ENCODE peak calls at places on chromosomes 16 and 17, in ten cellular contexts. W is fibroblast of the aortic adventitia, R is SK-N-SH, Z is GM20000, L is heart right ventricle, V is lower lobe of right lung, S is PC-9, D is HFF-Myc, F is AG09319, C is ovary. N is an unnamed sample.

GRCh38 chr16:17828012-17828411 is 357.3 kb upstream of the XYLT1 start:
- DNase-seq in Z (no peak), D (peak), C (no peak), V (no peak), S (no peak), L (no peak), W (peak), R (no peak), F (peak), N (no peak)

GRCh38 chr17:64393000-64393402 is 2.3 kb upstream of the PECAM1 start:
- DNase-seq in C (no peak), L (no peak), F (no peak), S (no peak), Z (no peak), W (no peak), D (no peak), R (no peak), V (no peak), N (no peak)

GRCh38 chr16:48503779-48504178 is 106.2 kb downstream of the N4BP1 start:
- DNase-seq in Z (no peak), V (no peak), R (peak), W (peak), S (no peak), F (peak), L (peak), C (peak), D (peak), N (peak)

GRCh38 chr17:70239391-70239826 is 70.1 kb downstream of the KCNJ2 start:
- DNase-seq in R (no peak), S (no peak), Z (no peak), W (no peak), V (no peak), D (no peak), F (no peak), C (no peak), L (no peak), N (no peak)

GRCh38 chr17:70327723-70328122 is 158.4 kb downstream of the KCNJ2 start:
- DNase-seq in V (no peak), W (no peak), L (no peak), R (no peak), S (no peak), F (no peak), D (no peak), Z (no peak), C (no peak), N (no peak)

GRCh38 chr16:539901-540530 is 12.5 kb downstream of the CAPN15 start:
- DNase-seq in S (no peak), D (no peak), W (peak), F (no peak), C (no peak), L (no peak), R (no peak), V (no peak), Z (no peak), N (peak)

GRCh38 chr16:66103245-66103644 is 263.2 kb upstream of the CDH5 start:
- DNase-seq in F (no peak), R (no peak), V (no peak), Z (no peak), W (peak), S (no peak), D (no peak), C (no peak), L (no peak), N (no peak)

GRCh38 chr17:15910791-15911190 is 34.1 kb upstream of the ADORA2B start:
- DNase-seq in W (no peak), Z (no peak), L (no peak), V (no peak), F (no peak), R (no peak), S (peak), C (no peak), D (no peak), N (no peak)

GRCh38 chr17:30958187-30958586 is 12.7 kb upstream of the RNF135 start:
- DNase-seq in W (no peak), V (peak), Z (no peak), F (no peak), D (no peak), S (no peak), C (no peak), R (no peak), L (no peak), N (no peak)

GRCh38 chr17:80034977-80035686 is 540 bp downstream of the TBC1D16 start:
- DNase-seq in Z (peak), V (peak), D (no peak), W (peak), C (peak), R (no peak), S (peak), L (peak), F (no peak), N (no peak)

GRCh38 chr17:49739662-49740271 is 24.2 kb downstream of the FAM117A start:
- DNase-seq in C (peak), D (no peak), V (peak), L (peak), W (no peak), Z (peak), F (no peak), S (peak), R (peak), N (no peak)

GRCh38 chr16:15803608-15804007 is 53.2 kb downstream of the MYH11 start:
- DNase-seq in W (no peak), F (no peak), D (no peak), S (no peak), C (no peak), R (no peak), L (no peak), V (no peak), Z (no peak), N (no peak)

GRCh38 chr16:89443727-89444084 is 46.7 kb downstream of the ANKRD11 start:
- DNase-seq in V (no peak), F (no peak), S (no peak), Z (no peak), C (no peak), R (no peak), W (no peak), L (no peak), D (no peak), N (no peak)

GRCh38 chr16:56614549-56614991 is 6.2 kb downstream of the MT2A start:
- DNase-seq in V (no peak), D (no peak), W (peak), R (no peak), Z (no peak), F (no peak), L (no peak), C (no peak), S (no peak), N (no peak)

GRCh38 chr16:55041540-55042234 is 111.0 kb downstream of the IRX5 start:
- DNase-seq in L (no peak), C (no peak), Z (no peak), F (no peak), W (no peak), S (no peak), R (no peak), D (no peak), V (no peak), N (no peak)

GRCh38 chr17:27545562-27546229 is 85.3 kb upstream of the LGALS9 start:
- DNase-seq in W (peak), C (no peak), Z (no peak), D (no peak), S (no peak), V (no peak), R (no peak), F (no peak), L (no peak), N (no peak)

GRCh38 chr17:47220531-47220999 is 11.4 kb downstream of the MYL4 start:
- DNase-seq in C (no peak), D (no peak), F (no peak), L (no peak), S (no peak), W (no peak), R (no peak), V (no peak), Z (no peak), N (no peak)

GRCh38 chr16:28984619-28985135 is at the start of gene LAT:
- DNase-seq in C (no peak), D (no peak), V (no peak), S (no peak), L (no peak), Z (peak), R (no peak), W (no peak), F (no peak), N (no peak)

GRCh38 chr17:51496378-51496777 is 236.0 kb downstream of the UTP18 start:
- DNase-seq in F (no peak), V (no peak), D (no peak), W (no peak), Z (no peak), C (no peak), R (no peak), L (no peak), S (no peak), N (no peak)

GRCh38 chr17:29588561-29589411 is 662 bp downstream of the GIT1 start:
- DNase-seq in D (no peak), C (no peak), L (peak), V (peak), W (no peak), Z (no peak), S (no peak), R (peak), F (no peak), N (no peak)

GRCh38 chr17:76018801-76019200 is 8.3 kb downstream of the EVPL start:
- DNase-seq in D (no peak), C (no peak), L (no peak), F (no peak), S (no peak), W (no peak), Z (no peak), R (no peak), V (no peak), N (no peak)
- TF ChIP-seq CTCF in D (no peak), C (no peak), L (no peak), F (no peak), S (no peak), W (no peak), Z (no peak), R (no peak), V (no peak), N (no peak)

GRCh38 chr17:38815576-38816193 is 9.4 kb downstream of the CWC25 start:
- DNase-seq in F (no peak), R (no peak), W (peak), V (no peak), C (no peak), Z (no peak), D (no peak), L (no peak), S (no peak), N (no peak)
- TF ChIP-seq CTCF in F (peak), R (peak), W (peak), V (no peak), C (no peak), Z (no peak), D (peak), L (peak), S (peak), N (peak)

GRCh38 chr16:85436636-85437160 is 176.4 kb upstream of the GSE1 start:
- DNase-seq in D (no peak), S (no peak), F (no peak), V (no peak), Z (no peak), L (no peak), C (peak), W (peak), R (no peak), N (no peak)
- TF ChIP-seq CTCF in D (no peak), S (no peak), F (no peak), V (no peak), Z (no peak), L (no peak), C (no peak), W (no peak), R (no peak), N (no peak)

GRCh38 chr16:59412275-59412841 is 678.2 kb upstream of the GOT2 start:
- DNase-seq in D (no peak), L (no peak), Z (no peak), F (no peak), C (no peak), V (no peak), R (no peak), W (no peak), S (no peak), N (no peak)
- TF ChIP-seq CTCF in D (peak), L (no peak), Z (no peak), F (peak), C (no peak), V (no peak), R (no peak), W (no peak), S (no peak), N (peak)

GRCh38 chr17:78448356-78448993 is 70.0 kb downstream of the PGS1 start:
- DNase-seq in R (no peak), D (no peak), L (no peak), V (no peak), F (no peak), S (no peak), W (no peak), Z (no peak), C (no peak), N (no peak)
- TF ChIP-seq CTCF in R (peak), D (peak), L (peak), V (peak), F (no peak), S (no peak), W (peak), Z (peak), C (no peak), N (peak)

GRCh38 chr16:87054154-87054553 is 263.0 kb downstream of the C16orf95 start:
- DNase-seq in Z (no peak), F (no peak), W (no peak), S (no peak), V (no peak), L (no peak), C (no peak), R (no peak), D (no peak), N (no peak)

GRCh38 chr16:87052506-87052905 is 264.7 kb downstream of the C16orf95 start:
- DNase-seq in W (peak), F (no peak), S (no peak), R (no peak), D (no peak), Z (no peak), L (no peak), C (no peak), V (no peak), N (no peak)

GRCh38 chr16:87051526-87052320 is 265.5 kb downstream of the C16orf95 start:
- DNase-seq in R (no peak), C (no peak), W (no peak), D (no peak), S (no peak), V (no peak), Z (no peak), F (no peak), L (no peak), N (no peak)

GRCh38 chr16:87054856-87055255 is 262.3 kb downstream of the C16orf95 start:
- DNase-seq in F (no peak), S (no peak), R (no peak), L (no peak), D (no peak), Z (no peak), W (no peak), V (no peak), C (no peak), N (no peak)

DNA sequence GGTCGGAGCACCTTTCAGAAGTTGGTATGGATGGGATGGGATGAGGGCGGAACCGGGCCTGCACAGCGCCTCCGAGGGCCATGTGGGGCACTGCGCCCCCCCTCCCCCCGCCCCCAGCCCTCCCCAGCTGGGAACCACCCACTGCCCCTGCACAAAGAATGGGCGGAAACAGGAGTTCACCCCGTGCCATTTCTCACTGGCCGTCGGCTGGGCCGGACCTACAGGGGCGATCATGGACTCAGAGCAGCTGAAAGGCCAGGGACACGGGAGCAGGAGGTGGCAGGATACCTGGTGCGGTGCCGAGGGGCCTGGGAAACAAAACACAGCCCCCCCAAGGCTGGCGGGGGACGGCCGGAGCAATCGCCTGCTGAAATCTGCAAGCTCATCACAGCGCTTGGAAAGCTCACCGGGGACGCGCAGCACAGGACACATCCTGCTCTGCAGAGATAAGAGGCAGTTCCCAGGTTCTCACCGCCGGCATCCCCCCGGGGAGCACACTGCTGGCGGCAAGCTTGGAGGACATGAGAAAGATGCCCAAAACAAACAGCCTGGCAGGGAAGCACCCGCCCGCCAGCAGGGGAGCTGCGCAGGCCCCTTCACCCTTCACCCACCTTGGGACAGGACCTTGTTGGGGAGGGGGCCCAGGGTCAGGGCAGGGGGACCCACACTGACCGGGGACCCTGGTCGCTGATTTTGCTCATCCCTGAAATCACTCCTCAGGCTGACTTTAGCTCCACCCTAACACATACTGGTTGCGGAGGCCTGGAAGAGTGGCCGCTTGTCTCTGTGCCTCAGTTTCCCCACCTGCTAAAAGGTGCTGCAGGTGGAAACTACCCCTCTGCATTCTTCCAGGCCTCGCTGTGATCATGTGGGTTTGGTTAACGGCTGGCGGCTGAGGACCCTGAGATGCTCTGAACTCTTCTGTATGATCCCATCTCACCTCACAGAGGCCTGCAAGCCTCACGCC is 263.9 kb downstream of the C16orf95 start:
- DNase-seq in L (no peak), D (no peak), V (no peak), W (no peak), F (no peak), S (no peak), C (no peak), Z (no peak), R (no peak), N (no peak)
- TF ChIP-seq CTCF in L (peak), D (peak), V (no peak), W (peak), F (no peak), S (no peak), C (no peak), Z (no peak), R (peak), N (peak)

DNA sequence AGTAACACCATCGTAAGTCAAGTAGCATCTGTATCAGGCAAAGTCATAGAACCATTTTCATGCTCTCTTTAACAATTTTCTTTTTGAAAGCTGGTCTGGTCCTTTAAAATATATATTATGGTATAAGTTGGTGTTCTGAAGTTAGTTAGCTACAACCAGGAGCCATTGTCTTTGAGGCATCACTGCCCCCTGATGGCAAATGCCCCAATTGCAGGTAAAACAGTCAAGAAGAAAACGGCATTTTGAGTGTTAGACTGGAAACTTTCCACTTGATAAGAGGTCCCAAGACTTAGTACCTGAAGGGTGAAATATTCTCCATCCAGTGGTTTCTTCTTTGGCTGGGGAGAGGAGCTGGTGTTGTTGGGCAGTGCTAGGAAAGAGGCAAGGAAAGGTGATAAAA is 14.1 kb downstream of the TP53 start:
- DNase-seq in D (no peak), W (no peak), F (no peak), S (no peak), R (no peak), C (no peak), V (no peak), Z (no peak), L (no peak), N (no peak)
- TF ChIP-seq CTCF in D (peak), W (peak), F (peak), S (peak), R (peak), C (no peak), V (peak), Z (peak), L (peak), N (peak)

DNA sequence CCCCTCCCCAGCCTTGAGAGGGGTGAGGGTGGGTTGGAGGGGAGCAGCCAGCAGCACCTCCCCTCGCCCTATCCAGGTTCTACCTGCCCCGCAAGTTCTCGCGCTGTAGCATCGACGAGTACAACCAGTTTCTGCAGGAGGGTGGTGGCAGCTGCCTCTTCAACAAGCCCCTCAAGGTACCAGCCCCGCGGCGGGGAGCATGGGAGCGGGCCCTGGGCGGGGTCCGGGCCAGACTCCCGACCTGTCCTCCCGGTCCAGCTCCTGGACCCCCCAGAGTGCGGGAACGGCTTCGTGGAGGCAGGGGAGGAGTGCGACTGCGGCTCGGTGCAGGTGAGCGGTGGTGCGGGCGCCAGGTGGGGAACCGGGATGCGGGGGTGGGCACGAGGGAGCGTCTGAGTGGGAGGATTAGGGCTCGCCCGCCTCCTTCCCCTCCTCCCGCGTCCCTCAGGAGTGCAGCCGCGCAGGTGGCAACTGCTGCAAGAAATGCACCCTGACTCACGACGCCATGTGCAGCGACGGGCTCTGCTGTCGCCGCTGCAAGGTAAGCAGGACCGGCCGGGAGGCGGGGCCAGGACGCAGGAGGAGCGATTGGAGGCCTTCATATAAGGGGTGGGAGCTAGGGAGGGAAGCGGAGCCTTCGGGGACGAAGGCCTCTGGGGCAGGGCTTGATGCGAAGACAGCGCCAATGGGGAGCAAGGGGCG is 16.5 kb downstream of the ADAM11 start:
- DNase-seq in Z (peak), S (no peak), F (peak), D (peak), W (peak), C (peak), R (peak), L (peak), V (peak), N (peak)
- TF ChIP-seq CTCF in Z (no peak), S (peak), F (no peak), D (no peak), W (no peak), C (peak), R (no peak), L (peak), V (peak), N (no peak)

GRCh38 chr16:46974352-46974751 is 878 bp upstream of the DNAJA2 start:
- DNase-seq in D (no peak), V (no peak), Z (peak), F (no peak), L (no peak), R (peak), S (no peak), C (no peak), W (peak), N (no peak)

GRCh38 chr16:46971271-46971670 is 2.2 kb downstream of the DNAJA2 start:
- DNase-seq in S (no peak), V (no peak), C (no peak), D (no peak), L (no peak), F (no peak), Z (no peak), W (no peak), R (no peak), N (no peak)

GRCh38 chr16:46972429-46972970 is 974 bp downstream of the DNAJA2 start:
- DNase-seq in S (no peak), C (no peak), R (peak), L (no peak), F (no peak), Z (peak), D (no peak), W (peak), V (no peak), N (no peak)

GRCh38 chr16:46973457-46974324 is at the start of gene DNAJA2:
- DNase-seq in F (peak), Z (peak), D (peak), W (peak), S (peak), V (peak), C (peak), R (peak), L (peak), N (peak)

DNA sequence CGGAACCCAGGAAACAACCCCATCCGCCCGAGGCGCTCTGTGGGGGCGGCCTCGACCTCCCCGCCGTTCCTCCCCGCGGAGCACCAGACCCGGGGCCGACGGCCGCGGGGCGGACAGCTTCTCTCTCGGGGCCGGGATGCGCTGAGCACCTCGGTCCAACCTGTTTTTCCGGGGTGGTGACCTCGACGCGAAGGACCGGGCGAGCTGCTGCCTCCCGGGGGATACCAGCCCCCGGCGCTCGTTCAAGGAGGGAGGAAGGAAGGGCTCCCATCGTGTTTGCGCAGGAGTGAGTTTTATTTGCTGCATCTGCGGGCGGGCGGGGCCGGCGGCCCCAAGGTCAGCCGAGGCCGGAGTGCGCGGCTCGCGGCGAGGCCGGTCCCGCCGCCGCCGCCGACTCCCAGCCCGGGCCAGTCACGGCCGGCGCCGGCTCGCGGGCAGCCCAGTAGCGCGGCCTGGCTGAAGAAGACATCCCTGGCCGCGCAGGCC is 460 bp downstream of the DNAJA2 start:
- DNase-seq in F (no peak), V (peak), D (no peak), Z (peak), L (peak), S (peak), W (no peak), R (peak), C (peak), N (no peak)
- TF ChIP-seq CTCF in F (no peak), V (no peak), D (no peak), Z (no peak), L (no peak), S (no peak), W (no peak), R (no peak), C (no peak), N (no peak)

N was measured in AG04450.